ENCODE peak calls at places on chromosomes 16 and 17, in four cellular contexts. C, N, X and R are unnamed samples.

GRCh38 chr17:76961869-76962268 is 93.7 kb downstream of the MGAT5B start:
- DNase-seq in C (peak), N (no peak), X (no peak), R (no peak)

GRCh38 chr17:38598536-38598935 is 7.2 kb downstream of the SRCIN1 start:
- DNase-seq in C (peak), N (peak), X (peak), R (peak)

GRCh38 chr17:74870512-74870911 is 2.3 kb downstream of the FDXR start:
- DNase-seq in C (no peak), N (peak), X (no peak), R (no peak)

GRCh38 chr17:81028506-81028858 is 6.5 kb upstream of the BAIAP2 start:
- DNase-seq in C (no peak), N (no peak), X (no peak), R (no peak)

GRCh38 chr17:56891751-56892150 is 22.1 kb downstream of the TRIM25 start:
- DNase-seq in C (peak), N (no peak), X (peak), R (peak)

GRCh38 chr17:32286518-32286900 is 20.9 kb downstream of the RHBDL3 start:
- DNase-seq in C (no peak), N (no peak), X (no peak), R (no peak)

GRCh38 chr16:17106243-17106791 is 364.4 kb downstream of the XYLT1 start:
- DNase-seq in C (no peak), N (no peak), X (no peak), R (peak)

GRCh38 chr16:78926723-78927200 is 673.8 kb downstream of the MAF start:
- DNase-seq in C (no peak), N (no peak), X (no peak), R (no peak)

GRCh38 chr17:17579691-17580090 is 11.8 kb downstream of the PEMT start:
- DNase-seq in C (no peak), N (no peak), X (no peak), R (no peak)

GRCh38 chr17:27407916-27408846 is 48.1 kb upstream of the KSR1 start:
- DNase-seq in C (no peak), N (peak), X (no peak), R (peak)

GRCh38 chr17:65670667-65671371 is 109.4 kb upstream of the AXIN2 start:
- DNase-seq in C (no peak), N (no peak), X (no peak), R (no peak)

GRCh38 chr17:16442141-16442540 is 26.8 kb downstream of the TRPV2 start:
- DNase-seq in C (peak), N (no peak), X (no peak), R (no peak)

GRCh38 chr16:83888672-83889044 is 10.3 kb upstream of the MLYCD start:
- DNase-seq in C (no peak), N (no peak), X (no peak), R (peak)

GRCh38 chr16:83886199-83886971 is 12.5 kb upstream of the MLYCD start:
- DNase-seq in C (no peak), N (no peak), X (no peak), R (no peak)

GRCh38 chr16:83887564-83887963 is 11.4 kb upstream of the MLYCD start:
- DNase-seq in C (no peak), N (no peak), X (no peak), R (no peak)

GRCh38 chr16:83890359-83890758 is 8.6 kb upstream of the MLYCD start:
- DNase-seq in C (no peak), N (no peak), X (no peak), R (no peak)

GRCh38 chr16:83887088-83887487 is 11.8 kb upstream of the MLYCD start:
- DNase-seq in C (no peak), N (no peak), X (no peak), R (no peak)
- H3K56ac ChIP-seq in C (no peak), N (no peak), X (no peak), R (peak)

DNA sequence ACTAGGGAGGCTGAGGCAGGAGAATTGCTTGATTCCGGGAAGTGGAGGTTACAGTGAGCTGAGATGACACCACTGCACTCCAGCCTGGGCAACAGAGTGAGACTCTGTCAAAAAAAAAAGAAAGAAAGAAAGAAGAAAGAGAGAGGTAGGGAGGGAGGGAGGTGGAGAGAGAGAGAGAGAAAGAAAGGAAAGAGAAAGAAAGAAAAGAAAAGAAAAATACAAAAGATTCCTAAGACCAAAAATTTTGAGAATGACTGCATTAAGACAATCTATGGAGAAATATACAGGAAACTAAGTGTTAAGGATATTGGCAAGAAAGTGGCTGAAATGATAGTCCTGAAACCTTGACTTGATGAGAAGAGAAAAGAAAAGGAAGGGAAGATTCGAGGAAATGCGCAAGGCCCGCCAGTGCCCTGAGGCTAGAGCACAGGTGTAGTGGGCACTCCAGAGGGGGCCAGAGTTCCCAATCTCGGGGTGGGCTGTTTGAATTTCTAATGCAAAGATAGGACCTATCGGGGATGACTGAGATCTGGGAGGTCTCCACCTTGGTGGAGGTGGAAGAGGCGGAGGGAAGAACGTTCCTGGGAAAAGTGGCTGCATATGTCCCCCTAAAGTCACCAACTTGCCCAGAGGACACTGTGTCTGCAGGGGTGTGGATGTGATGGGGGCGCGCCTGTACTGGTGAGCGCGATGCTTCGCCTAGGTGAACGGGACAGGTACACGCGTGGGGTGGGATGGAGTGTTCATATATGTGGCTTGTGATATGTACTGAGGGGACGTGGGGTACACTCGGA is 654 bp upstream of the SCNN1B start:
- DNase-seq in C (no peak), N (no peak), X (peak), R (no peak)
- H4K8ac ChIP-seq in C (no peak), N (no peak), X (peak), R (no peak)

GRCh38 chr16:65394306-65394705 is 272.4 kb upstream of the CDH11 start:
- DNase-seq in C (no peak), N (no peak), X (no peak), R (no peak)
- H2AK5ac ChIP-seq in C (no peak), N (no peak), X (no peak), R (no peak)

GRCh38 chr17:53646835-53647234 is 175.9 kb upstream of the KIF2B start:
- DNase-seq in C (no peak), N (no peak), X (no peak), R (no peak)

GRCh38 chr17:53649201-53649600 is 173.5 kb upstream of the KIF2B start:
- DNase-seq in C (no peak), N (no peak), X (no peak), R (no peak)
- H3K56ac ChIP-seq in C (no peak), N (no peak), X (no peak), R (no peak)

GRCh38 chr16:87178177-87178863 is 138.9 kb downstream of the C16orf95 start:
- DNase-seq in C (peak), N (no peak), X (no peak), R (peak)

GRCh38 chr16:87178977-87179376 is 138.2 kb downstream of the C16orf95 start:
- DNase-seq in C (peak), N (peak), X (no peak), R (peak)

GRCh38 chr16:87177627-87178026 is 139.6 kb downstream of the C16orf95 start:
- DNase-seq in C (no peak), N (no peak), X (no peak), R (no peak)

GRCh38 chr16:87174061-87174460 is 143.1 kb downstream of the C16orf95 start:
- DNase-seq in C (peak), N (no peak), X (no peak), R (no peak)

DNA sequence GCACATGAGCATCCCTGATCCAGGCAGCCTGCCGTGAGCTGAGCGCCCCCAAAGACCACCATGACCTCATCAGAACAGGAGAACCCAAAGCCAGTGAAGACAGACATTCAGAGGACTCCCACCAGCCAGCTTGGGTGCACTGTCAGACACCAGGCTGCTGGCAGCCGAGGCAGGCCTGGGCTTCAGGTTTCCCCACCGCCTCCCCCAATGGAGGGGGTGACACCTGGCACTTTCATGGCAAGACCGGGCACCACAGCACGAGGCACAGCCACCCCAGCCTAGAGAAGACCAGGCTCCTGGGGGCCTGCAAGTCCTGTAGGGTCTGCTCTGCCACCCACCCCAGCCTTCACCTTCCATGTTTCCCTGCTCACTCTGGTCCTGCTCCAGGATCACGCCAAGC is 140.5 kb downstream of the C16orf95 start:
- DNase-seq in C (no peak), N (no peak), X (no peak), R (no peak)
- H4K8ac ChIP-seq in C (no peak), N (no peak), X (no peak), R (no peak)

GRCh38 chr16:85225291-85225690 is 113.0 kb upstream of the CIBAR2 start:
- DNase-seq in C (no peak), N (no peak), X (no peak), R (no peak)
- H2AK5ac ChIP-seq in C (no peak), N (peak), X (no peak), R (no peak)

GRCh38 chr17:63545302-63545928 is 4.9 kb upstream of the DCAF7 start:
- DNase-seq in C (no peak), N (no peak), X (no peak), R (no peak)

GRCh38 chr17:63549289-63549945 is 860 bp upstream of the DCAF7 start:
- DNase-seq in C (no peak), N (no peak), X (no peak), R (no peak)

GRCh38 chr17:63544467-63545301 is 5.6 kb upstream of the DCAF7 start:
- DNase-seq in C (peak), N (no peak), X (no peak), R (no peak)

GRCh38 chr17:63546308-63547082 is 3.8 kb upstream of the DCAF7 start:
- DNase-seq in C (no peak), N (no peak), X (no peak), R (no peak)

GRCh38 chr17:63547083-63547523 is 3.2 kb upstream of the DCAF7 start:
- DNase-seq in C (no peak), N (no peak), X (no peak), R (no peak)
- H3K56ac ChIP-seq in C (no peak), N (no peak), X (no peak), R (no peak)

GRCh38 chr16:28823719-28824547 is 1.1 kb downstream of the ATXN2L start:
- DNase-seq in C (peak), N (peak), X (peak), R (peak)
- H4K8ac ChIP-seq in C (peak), N (peak), X (peak), R (peak)